ENCODE peak calls at places on chromosomes 2 and 18, in six cellular contexts. S, Q, V, H, W and R are unnamed samples. For H3K27me3 and H3K4me1, the result is how much of the 10 kb centered on the place peaks cover.

GRCh38 chr2:176118606-176119370 is 2.2 kb downstream of the HOXD10 start:
- DNase-seq in S (no peak), Q (no peak), V (peak), H (no peak), W (peak), R (peak)

GRCh38 chr18:49654347-49654746 is 92.5 kb downstream of the LIPG start:
- DNase-seq in S (no peak), Q (no peak), V (no peak), H (no peak), W (no peak), R (no peak)

GRCh38 chr2:16055848-16056580 is 115.7 kb downstream of the MYCN start:
- DNase-seq in S (no peak), Q (no peak), V (no peak), H (no peak), W (no peak), R (no peak)

GRCh38 chr2:128327180-128327964 is 8.7 kb upstream of the HS6ST1 start:
- DNase-seq in S (no peak), Q (no peak), V (no peak), H (no peak), W (peak), R (no peak)

GRCh38 chr2:14700753-14701152 is 68.2 kb downstream of the LRATD1 start:
- DNase-seq in S (no peak), Q (no peak), V (peak), H (no peak), W (no peak), R (no peak)

GRCh38 chr2:214076527-214076926 is 334.3 kb upstream of the VWC2L start:
- DNase-seq in S (no peak), Q (no peak), V (peak), H (no peak), W (no peak), R (no peak)

GRCh38 chr2:10977636-10978035 is 65.9 kb downstream of the KCNF1 start:
- DNase-seq in S (no peak), Q (no peak), V (no peak), H (no peak), W (no peak), R (no peak)

GRCh38 chr2:52611757-52612156 is 1155.8 kb upstream of the CHAC2 start:
- DNase-seq in S (no peak), Q (no peak), V (no peak), H (no peak), W (no peak), R (no peak)

GRCh38 chr2:209872675-209873074 is 101.0 kb downstream of the UNC80 start:
- DNase-seq in S (peak), Q (no peak), V (no peak), H (no peak), W (peak), R (no peak)

GRCh38 chr2:84301717-84302116 is 157.4 kb downstream of the SUCLG1 start:
- DNase-seq in S (no peak), Q (no peak), V (no peak), H (no peak), W (no peak), R (no peak)

GRCh38 chr2:109702250-109702985 is 88.3 kb downstream of the SOWAHC start:
- DNase-seq in S (no peak), Q (no peak), V (peak), H (no peak), W (no peak), R (no peak)

DNA sequence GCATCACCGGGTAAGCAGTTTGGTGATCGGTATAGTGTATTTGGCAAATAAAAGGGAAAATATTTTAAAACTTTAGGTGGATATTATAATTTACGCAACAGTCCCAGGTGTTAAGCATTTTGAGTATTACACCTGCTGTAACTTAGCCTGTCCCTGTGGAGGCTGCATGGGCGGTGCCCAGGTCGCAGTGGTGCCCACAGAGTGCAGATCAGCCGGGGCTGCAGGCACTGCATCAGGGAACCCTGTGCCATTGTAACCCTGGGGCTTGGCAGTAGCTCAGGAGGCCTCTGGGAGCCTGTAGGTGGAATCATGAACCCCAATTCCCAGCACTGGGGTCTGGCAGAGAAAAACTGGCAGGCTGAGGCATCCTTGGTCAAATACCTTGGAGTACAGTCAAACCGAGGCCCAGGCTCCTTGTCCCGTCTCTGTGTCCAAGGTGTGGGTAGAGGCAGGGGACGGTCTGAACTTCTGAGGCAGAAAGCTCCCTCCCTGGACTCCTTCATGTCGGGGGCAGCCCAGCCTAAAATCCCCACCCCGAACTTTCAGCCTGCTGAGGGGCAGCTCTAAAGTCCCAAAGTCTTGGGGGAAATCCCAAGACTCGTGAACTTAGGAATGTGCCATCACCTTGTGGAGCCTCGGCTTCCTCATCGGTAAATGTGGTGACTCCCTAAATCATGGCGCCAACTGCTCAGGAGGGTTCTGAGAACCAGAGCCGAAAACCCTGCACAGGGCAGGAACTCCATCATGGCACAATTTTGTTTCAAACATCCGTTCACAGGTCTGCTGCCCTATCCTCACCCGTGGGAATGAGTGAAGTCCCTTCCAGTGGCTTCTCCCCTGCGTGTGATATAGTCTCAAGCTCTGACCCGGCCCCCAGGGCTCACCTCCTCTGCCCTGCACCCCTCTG is 85.7 kb downstream of the INHBB start:
- DNase-seq in S (no peak), Q (no peak), V (no peak), H (peak), W (peak), R (no peak)
- H3K27me3 ChIP-seq in S (under half), Q (under half), V (under half), H (under half), W (under half), R (under half)

DNA sequence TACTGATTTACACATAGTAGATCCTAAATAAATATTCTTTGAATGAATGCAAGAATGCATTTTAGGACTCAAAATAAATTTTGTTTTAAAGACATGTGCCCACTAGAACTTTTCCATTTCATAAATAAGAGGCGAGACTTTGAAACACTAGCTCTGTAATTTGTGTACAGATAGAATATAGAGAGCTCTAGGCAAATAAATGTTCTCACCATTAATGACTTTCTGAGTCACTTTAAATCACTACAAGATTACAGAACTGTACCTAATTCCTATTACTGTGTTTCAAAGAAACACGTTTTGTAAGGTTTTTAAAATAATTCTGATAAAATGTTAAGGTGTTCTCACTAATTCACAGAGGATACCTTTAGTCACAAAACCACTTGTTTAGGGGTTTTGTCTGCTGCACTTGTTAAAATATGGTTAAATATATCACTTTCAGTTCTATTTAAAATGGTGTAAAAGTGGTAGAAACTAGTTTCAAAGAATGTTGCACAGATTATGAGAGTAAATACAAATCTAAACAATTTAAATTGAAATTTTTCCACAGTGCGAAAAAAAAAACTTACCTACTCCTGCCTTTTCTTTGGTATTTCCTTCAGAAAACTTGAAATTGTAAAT is 158.7 kb upstream of the ZC3H15 start:
- DNase-seq in S (no peak), Q (no peak), V (no peak), H (no peak), W (no peak), R (no peak)
- H3K4me1 ChIP-seq in S (under half), Q (under half), V (under half), H (under half), W (under half), R (under half)

GRCh38 chr2:37676274-37676673 is 4.8 kb upstream of the CDC42EP3 start:
- DNase-seq in S (no peak), Q (no peak), V (peak), H (no peak), W (no peak), R (no peak)
- H3K27ac ChIP-seq in S (no peak), Q (no peak), V (no peak), H (no peak), W (no peak), R (no peak)

GRCh38 chr2:25116956-25117355 is 51.4 kb downstream of the POMC start:
- DNase-seq in S (no peak), Q (no peak), V (no peak), H (no peak), W (no peak), R (no peak)
- H3K27me3 ChIP-seq in S (under half), Q (under half), V (under half), H (under half), W (under half), R (under half)

GRCh38 chr2:29114841-29115609 is at the start of gene CLIP4:
- DNase-seq in S (peak), Q (peak), V (peak), H (peak), W (peak), R (peak)
- H3K4me1 ChIP-seq in S (under half), Q (under half), V (half or more), H (under half), W (under half), R (under half)

GRCh38 chr2:98155721-98156120 is 68.8 kb downstream of the VWA3B start:
- DNase-seq in S (no peak), Q (no peak), V (no peak), H (no peak), W (no peak), R (no peak)

GRCh38 chr2:98148968-98149697 is 62.2 kb downstream of the VWA3B start:
- DNase-seq in S (no peak), Q (no peak), V (peak), H (no peak), W (peak), R (no peak)

GRCh38 chr2:98157557-98157956 is 70.6 kb downstream of the VWA3B start:
- DNase-seq in S (no peak), Q (no peak), V (no peak), H (no peak), W (peak), R (no peak)

GRCh38 chr2:98155291-98155690 is 68.3 kb downstream of the VWA3B start:
- DNase-seq in S (no peak), Q (no peak), V (no peak), H (no peak), W (no peak), R (no peak)

DNA sequence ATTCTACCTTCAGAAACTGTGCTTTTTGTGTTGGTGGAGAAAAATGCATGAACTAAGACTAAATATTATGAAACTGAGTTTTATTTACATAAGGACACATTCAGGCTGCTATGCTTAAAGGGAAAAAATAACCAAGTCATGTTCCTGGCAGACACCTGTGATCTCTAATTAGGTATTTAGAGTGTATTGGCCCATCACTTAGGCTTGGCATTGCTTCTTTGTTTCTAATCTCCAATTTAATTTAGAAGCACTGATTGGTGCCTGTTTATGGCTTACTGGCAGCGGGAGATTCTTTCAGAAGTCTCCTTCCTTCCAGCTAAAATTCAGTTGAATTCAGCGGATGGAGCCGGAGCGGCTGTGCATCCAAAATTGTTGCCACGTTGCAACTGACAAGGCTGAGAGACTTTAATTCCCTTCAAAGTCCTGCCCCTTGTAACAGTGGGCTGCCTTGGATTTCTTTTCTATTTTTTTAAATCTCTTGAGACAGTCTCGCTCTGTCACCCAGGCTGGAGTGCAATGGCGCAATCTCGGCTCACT is 66.5 kb downstream of the VWA3B start:
- DNase-seq in S (no peak), Q (no peak), V (no peak), H (no peak), W (no peak), R (no peak)
- H3K27ac ChIP-seq in S (no peak), Q (no peak), V (no peak), H (no peak), W (no peak), R (no peak)

GRCh38 chr2:47572136-47572535 is 169.2 kb downstream of the MSH2 start:
- DNase-seq in S (no peak), Q (no peak), V (no peak), H (no peak), W (no peak), R (no peak)
- H3K27me3 ChIP-seq in S (under half), Q (under half), V (half or more), H (half or more), W (under half), R (under half)

GRCh38 chr2:61439241-61440002 is 31.5 kb downstream of the USP34 start:
- DNase-seq in S (no peak), Q (peak), V (no peak), H (peak), W (no peak), R (no peak)
- H3K4me1 ChIP-seq in S (under half), Q (under half), V (under half), H (under half), W (under half), R (under half)